ENCODE peak calls at places on chromosomes 13 and 19, in seven cellular contexts. H is CD4-positive, CD25-positive, alpha-beta regulatory T cell; D is SK-N-SH; V is fibroblast of lung; C is cardiac muscle cell; M is pancreas; J is H9. A is an unnamed sample.

GRCh38 chr19:45152504-45153338 is 8.1 kb downstream of the NKPD1 start:
- DNase-seq in V (peak; percentile 54), M (peak; percentile 27), D (peak; percentile 80), H (peak; percentile 56), C (peak; percentile 72), J (peak; percentile 82), A (peak; percentile 49)

GRCh38 chr13:21694831-21695230 is 24.0 kb downstream of the FGF9 start:
- DNase-seq in D (no peak), J (no peak), M (no peak), H (no peak), C (no peak), V (no peak), A (peak; percentile 52)

GRCh38 chr13:93534181-93534700 is 307.6 kb downstream of the GPC6 start:
- DNase-seq in D (no peak), V (peak; percentile 19), C (peak; percentile 21), H (no peak), M (no peak), J (no peak), A (no peak)

GRCh38 chr13:61252213-61252612 is 163.4 kb downstream of the PCDH20 start:
- DNase-seq in V (no peak), J (no peak), H (no peak), D (no peak), M (no peak), C (no peak), A (no peak)

GRCh38 chr13:105343134-105343806 is 1192.2 kb downstream of the EFNB2 start:
- DNase-seq in H (no peak), D (no peak), M (no peak), C (no peak), V (peak; percentile 78), J (no peak), A (no peak)

GRCh38 chr13:52665325-52665724 is 12.7 kb downstream of the SUGT1 start:
- DNase-seq in V (peak; percentile 14), J (no peak), M (no peak), C (peak; percentile 29), D (peak; percentile 22), H (peak; percentile 35), A (no peak)

GRCh38 chr19:38388310-38389100 is at the start of gene SPRED3:
- DNase-seq in H (no peak), D (peak; percentile 90), C (peak; percentile 62), M (no peak), V (peak; percentile 79), J (no peak), A (no peak)

GRCh38 chr13:109610517-109610916 is 175.9 kb downstream of the IRS2 start:
- DNase-seq in C (peak; percentile 19), M (peak; percentile 3), V (no peak), D (peak; percentile 11), J (peak; percentile 70), H (peak; percentile 19), A (peak; percentile 43)

GRCh38 chr19:19352823-19353222 is 32.2 kb downstream of the MAU2 start:
- DNase-seq in V (no peak), J (no peak), M (no peak), D (no peak), C (no peak), H (no peak), A (no peak)

GRCh38 chr13:36673838-36674326 is at the start of gene SERTM1:
- DNase-seq in M (no peak), V (peak; percentile 59), H (no peak), C (peak; percentile 36), J (peak; percentile 86), D (peak; percentile 82), A (peak; percentile 45)

GRCh38 chr13:21232196-21232595 is 55.7 kb downstream of the MRPL57 start:
- DNase-seq in M (no peak), H (no peak), C (peak; percentile 69), V (no peak), J (no peak), D (no peak), A (no peak)

GRCh38 chr13:113904411-113904810 is 40.5 kb upstream of the GAS6 start:
- DNase-seq in J (peak; percentile 65), M (no peak), C (peak; percentile 36), D (no peak), H (no peak), V (no peak), A (peak; percentile 64)

GRCh38 chr19:1221141-1221903 is 15.7 kb downstream of the STK11 start:
- DNase-seq in C (peak; percentile 67), M (peak; percentile 71), V (peak; percentile 40), H (no peak), J (no peak), D (peak; percentile 91), A (peak; percentile 79)

GRCh38 chr19:56660381-56661105 is 11.0 kb downstream of the ZNF835 start:
- DNase-seq in V (no peak), C (no peak), D (peak; percentile 66), M (peak; percentile 15), J (no peak), H (no peak), A (peak; percentile 27)

GRCh38 chr19:56663931-56664500 is 7.5 kb downstream of the ZNF835 start:
- DNase-seq in J (no peak), V (no peak), D (no peak), M (no peak), H (no peak), C (no peak), A (no peak)

GRCh38 chr19:56664511-56664910 is 7.0 kb downstream of the ZNF835 start:
- DNase-seq in J (no peak), V (no peak), C (no peak), D (no peak), H (no peak), M (no peak), A (no peak)

GRCh38 chr19:56661248-56661647 is 10.3 kb downstream of the ZNF835 start:
- DNase-seq in C (no peak), J (no peak), H (no peak), M (no peak), V (no peak), D (no peak), A (no peak)
- H3K4me1 ChIP-seq in C (no peaks in the 10 kb centered on the region), J (no peaks in the 10 kb centered on the region), H (no peaks in the 10 kb centered on the region), M (no peaks in the 10 kb centered on the region), V (no peaks in the 10 kb centered on the region), D (no peaks in the 10 kb centered on the region), A (peaks cover 8% of the 10 kb centered on the region)

GRCh38 chr19:40565910-40566495 is 10.7 kb upstream of the SHKBP1 start:
- DNase-seq in M (no peak), V (no peak), J (no peak), D (peak; percentile 37), C (no peak), H (no peak), A (no peak)
- H3K27me3 ChIP-seq in M (peaks cover 9% of the 10 kb centered on the region), V (peaks cover 3% of the 10 kb centered on the region), J (peaks cover 27% of the 10 kb centered on the region), D (no peaks in the 10 kb centered on the region), C (peaks cover 83% of the 10 kb centered on the region), H (peaks cover 12% of the 10 kb centered on the region), A (peaks cover 79% of the 10 kb centered on the region)

GRCh38 chr13:100129605-100130004 is 40.7 kb downstream of the PCCA start:
- DNase-seq in V (no peak), J (no peak), M (no peak), D (no peak), H (no peak), C (no peak), A (no peak)

GRCh38 chr13:100130092-100130491 is 41.2 kb downstream of the PCCA start:
- DNase-seq in J (no peak), C (no peak), D (no peak), H (no peak), V (peak; percentile 62), M (no peak), A (no peak)

GRCh38 chr13:100128838-100129237 is 39.9 kb downstream of the PCCA start:
- DNase-seq in M (no peak), H (no peak), J (no peak), C (no peak), V (no peak), D (no peak), A (no peak)

GRCh38 chr13:100131863-100132574 is 43.1 kb downstream of the PCCA start:
- DNase-seq in H (no peak), M (no peak), J (no peak), D (peak; percentile 23), V (peak; percentile 96), C (peak; percentile 77), A (no peak)

GRCh38 chr13:100130930-100131511 is 42.1 kb downstream of the PCCA start:
- DNase-seq in V (no peak), C (peak; percentile 60), H (no peak), M (no peak), D (no peak), J (no peak), A (no peak)
- H3K27ac ChIP-seq in V (no peak overlapping the region), C (no peak overlapping the region), H (no peak overlapping the region), M (no peak overlapping the region), D (no peak overlapping the region), J (no peak overlapping the region), A (no peak overlapping the region)

DNA sequence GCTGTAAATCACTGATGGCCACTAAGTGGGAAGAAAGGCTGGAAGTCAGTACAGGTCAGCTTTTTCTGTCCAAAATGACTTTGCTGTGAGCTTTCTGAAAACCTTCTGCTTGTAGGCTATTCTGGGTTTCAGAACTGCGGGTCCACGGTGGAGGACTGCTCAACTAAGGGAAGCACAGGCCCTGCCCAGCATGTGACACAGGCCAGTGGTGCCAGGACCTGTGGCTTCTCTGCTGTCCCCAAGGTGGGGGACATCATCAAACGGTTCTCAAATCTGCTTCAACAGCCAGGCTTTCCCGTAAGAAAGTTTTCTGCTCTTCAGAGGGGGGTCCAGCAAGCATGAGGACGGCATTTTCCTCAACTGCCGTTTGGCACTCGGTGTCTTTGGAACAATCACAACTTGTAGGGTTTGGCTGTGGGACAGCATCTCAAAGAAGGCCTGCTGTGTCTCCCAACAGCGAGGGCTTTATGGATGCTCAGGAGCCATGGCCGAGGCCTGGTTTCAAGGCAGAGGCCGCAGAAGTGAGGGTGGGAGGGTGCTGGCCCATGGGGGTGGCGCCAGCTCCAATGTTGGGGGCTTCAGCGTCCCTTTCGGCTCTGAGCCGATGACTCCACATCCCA is 3.8 kb downstream of the SGTA start:
- DNase-seq in C (no peak), D (no peak), V (no peak), H (no peak), J (no peak), M (no peak), A (no peak)
- H3K4me1 ChIP-seq in C (peaks cover 16% of the 10 kb centered on the region), D (peaks cover 4% of the 10 kb centered on the region), V (peaks cover 11% of the 10 kb centered on the region), H (peaks cover 44% of the 10 kb centered on the region), J (no peaks in the 10 kb centered on the region), M (no peaks in the 10 kb centered on the region), A (peaks cover 98% of the 10 kb centered on the region)

GRCh38 chr13:73059460-73060250 is 850 bp downstream of the KLF5 start:
- DNase-seq in D (no peak), H (no peak), C (no peak), J (peak; percentile 72), V (peak; percentile 36), M (peak; percentile 81), A (peak; percentile 51)
- H3K27me3 ChIP-seq in D (no peaks in the 10 kb centered on the region), H (peaks cover 32% of the 10 kb centered on the region), C (peaks cover 56% of the 10 kb centered on the region), J (peaks cover 23% of the 10 kb centered on the region), V (no peaks in the 10 kb centered on the region), M (no peaks in the 10 kb centered on the region), A (peaks cover 29% of the 10 kb centered on the region)

A was measured in left ventricle myocardium inferior.